ENCODE peak calls at places on chromosome 9, in four cellular contexts. W is neural crest cell, D is GM20000, V is choroid plexus epithelial cell. H is an unnamed sample.

GRCh38 chr9:131875828-131876485 is 136.1 kb upstream of the RAPGEF1 start:
- DNase-seq in D (no peak), V (no peak), W (no peak), H (peak)

GRCh38 chr9:70040506-70040905 is 3.1 kb upstream of the MAMDC2 start:
- DNase-seq in V (no peak), D (no peak), W (no peak), H (no peak)

GRCh38 chr9:129570450-129571297 is 50.2 kb downstream of the C9orf50 start:
- DNase-seq in V (peak), W (no peak), D (no peak), H (no peak)

GRCh38 chr9:117153021-117153420 is 261.8 kb downstream of the ASTN2 start:
- DNase-seq in V (peak), D (no peak), W (no peak), H (no peak)

GRCh38 chr9:75941066-75941465 is 50.6 kb downstream of the PCSK5 start:
- DNase-seq in D (no peak), V (peak), W (no peak), H (no peak)

GRCh38 chr9:129412814-129413536 is 207.9 kb downstream of the C9orf50 start:
- DNase-seq in W (no peak), V (peak), D (no peak), H (peak)

GRCh38 chr9:73437758-73438157 is 286.1 kb downstream of the ANXA1 start:
- DNase-seq in V (peak), W (no peak), D (no peak), H (no peak)

GRCh38 chr9:126376311-126376902 is 49.8 kb downstream of the MVB12B start:
- DNase-seq in W (peak), V (no peak), D (no peak), H (no peak)

GRCh38 chr9:88783613-88784230 is 207.5 kb upstream of the S1PR3 start:
- DNase-seq in W (no peak), D (no peak), V (no peak), H (no peak)

GRCh38 chr9:73548201-73548600 is 396.5 kb downstream of the ANXA1 start:
- DNase-seq in W (no peak), D (no peak), V (peak), H (no peak)

GRCh38 chr9:33187519-33188218 is 20.5 kb upstream of the B4GALT1 start:
- DNase-seq in D (no peak), W (no peak), V (peak), H (no peak)

GRCh38 chr9:97557606-97558095 is 56.2 kb downstream of the TMOD1 start:
- DNase-seq in D (no peak), V (peak), W (no peak), H (peak)

GRCh38 chr9:121383715-121384114 is 13.7 kb upstream of the STOM start:
- DNase-seq in W (no peak), D (no peak), V (no peak), H (no peak)

GRCh38 chr9:113995963-113996362 is 82.1 kb downstream of the AMBP start:
- DNase-seq in V (no peak), W (no peak), D (no peak), H (peak)

GRCh38 chr9:16030513-16031185 is 477.8 kb downstream of the CCDC171 start:
- DNase-seq in D (peak), V (peak), W (no peak), H (no peak)

GRCh38 chr9:2023532-2023931 is 8.4 kb downstream of the SMARCA2 start:
- DNase-seq in V (no peak), D (no peak), W (no peak), H (no peak)

GRCh38 chr9:19498015-19498414 is 89.2 kb downstream of the ACER2 start:
- DNase-seq in D (no peak), W (no peak), V (peak), H (no peak)

GRCh38 chr9:101448680-101449070 is 13.1 kb upstream of the ALDOB start:
- DNase-seq in V (no peak), W (no peak), D (no peak), H (no peak)

GRCh38 chr9:101445353-101446029 is 9.9 kb upstream of the ALDOB start:
- DNase-seq in D (no peak), V (peak), W (no peak), H (no peak)

GRCh38 chr9:101451498-101451897 is 15.9 kb upstream of the ALDOB start:
- DNase-seq in V (no peak), D (no peak), W (no peak), H (no peak)

GRCh38 chr9:101446732-101447131 is 11.2 kb upstream of the ALDOB start:
- DNase-seq in V (no peak), D (no peak), W (no peak), H (no peak)

DNA sequence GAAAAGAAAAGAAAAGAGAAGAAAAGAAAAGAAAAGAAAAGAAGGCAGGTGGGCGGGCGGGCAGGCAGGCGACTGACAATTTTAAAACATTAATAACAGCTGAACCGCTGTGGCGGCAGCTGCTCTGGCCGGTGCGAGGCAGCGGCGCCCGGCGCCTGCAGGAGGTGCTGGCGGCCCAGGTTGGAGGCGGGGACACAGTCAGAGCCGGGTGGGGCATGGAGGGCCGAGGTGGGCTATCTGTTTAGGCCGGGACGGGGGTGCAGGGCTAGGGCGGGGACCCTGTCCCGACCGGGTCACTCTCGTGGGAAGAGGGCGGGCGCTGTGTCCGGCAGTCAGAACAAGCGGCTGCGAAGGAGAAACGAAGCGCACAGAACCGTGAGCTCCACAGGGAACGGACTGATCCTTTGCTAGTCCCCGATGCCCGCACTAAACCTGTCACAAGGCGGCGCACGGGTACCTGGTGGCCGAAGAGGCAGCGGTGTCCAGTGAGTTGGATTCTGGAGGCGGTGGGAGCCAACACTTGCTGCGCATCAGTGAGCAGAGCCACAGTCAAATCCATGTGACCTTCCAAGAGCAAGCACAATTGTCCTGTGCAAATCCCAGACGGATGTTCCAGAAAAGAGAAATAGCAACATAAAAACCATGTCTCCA is 13.6 kb upstream of the ALDOB start:
- DNase-seq in V (peak), W (peak), D (peak), H (peak)
- TF ChIP-seq CTCF in V (peak), W (peak), D (peak), H (peak)

DNA sequence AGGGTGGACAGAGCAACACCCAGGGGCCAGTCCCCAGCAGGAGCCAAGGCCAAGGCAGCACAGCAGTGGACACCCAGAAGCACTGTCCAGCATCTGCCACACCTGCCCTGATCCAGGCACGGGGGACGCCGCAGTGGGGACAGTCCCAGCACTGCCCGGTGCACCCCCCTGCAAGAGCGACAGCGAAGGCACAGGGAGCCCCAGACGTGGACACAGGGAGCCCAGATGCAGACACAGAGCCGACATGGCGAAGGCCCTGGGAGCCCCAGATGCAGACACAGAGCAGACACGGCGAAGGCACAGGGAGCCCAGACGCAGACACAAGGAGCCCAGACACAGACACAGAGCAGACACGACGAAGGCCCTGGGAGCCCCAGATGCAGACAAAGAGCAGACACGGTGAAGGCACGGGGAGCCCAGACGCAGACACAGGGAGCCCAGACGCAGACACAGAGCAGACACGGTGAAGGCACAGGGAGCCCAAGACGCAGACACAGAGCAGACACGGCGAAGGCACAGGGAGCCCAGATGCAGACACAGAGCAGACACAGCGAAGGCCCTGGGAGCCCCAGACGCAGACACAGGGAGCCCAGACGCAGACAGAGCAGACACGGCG is 4.3 kb downstream of the ANAPC2 start:
- DNase-seq in D (no peak), V (no peak), W (no peak), H (no peak)
- TF ChIP-seq CTCF in D (no peak), V (no peak), W (no peak), H (no peak)

GRCh38 chr9:134168731-134169130 is 4.4 kb upstream of the RNU6ATAC start:
- DNase-seq in V (peak), W (no peak), D (no peak), H (no peak)
- TF ChIP-seq CTCF in V (peak), W (peak), D (no peak), H (no peak)

DNA sequence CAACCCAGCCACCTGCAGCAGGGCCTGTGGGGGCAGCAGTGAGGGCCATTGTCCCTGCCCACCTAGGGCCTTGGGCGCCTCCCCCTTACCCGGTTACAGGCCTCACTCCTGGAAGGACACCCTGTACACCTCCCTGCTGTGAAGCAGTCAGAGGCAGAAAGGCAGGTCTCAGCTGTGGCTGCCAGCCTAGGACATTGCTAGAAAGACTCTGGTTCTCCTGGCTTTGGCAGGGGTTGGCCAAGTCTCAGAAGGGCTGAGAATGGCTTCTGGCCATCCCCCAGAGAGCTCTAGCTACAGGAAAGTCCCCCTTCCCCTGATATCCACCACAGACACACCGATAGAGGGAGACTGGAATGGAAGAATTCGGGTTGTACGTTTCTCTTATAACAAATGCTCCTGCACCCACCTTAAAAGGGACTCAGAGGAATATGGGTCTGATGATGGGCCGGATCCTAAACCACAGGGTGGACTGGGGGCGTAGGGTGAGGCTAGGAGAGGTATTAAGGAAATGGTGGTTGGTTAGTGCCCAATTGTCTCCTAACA is 2.4 kb downstream of the DNAJB5 start:
- DNase-seq in V (peak), W (no peak), D (no peak), H (no peak)
- TF ChIP-seq CTCF in V (peak), W (no peak), D (no peak), H (no peak)

DNA sequence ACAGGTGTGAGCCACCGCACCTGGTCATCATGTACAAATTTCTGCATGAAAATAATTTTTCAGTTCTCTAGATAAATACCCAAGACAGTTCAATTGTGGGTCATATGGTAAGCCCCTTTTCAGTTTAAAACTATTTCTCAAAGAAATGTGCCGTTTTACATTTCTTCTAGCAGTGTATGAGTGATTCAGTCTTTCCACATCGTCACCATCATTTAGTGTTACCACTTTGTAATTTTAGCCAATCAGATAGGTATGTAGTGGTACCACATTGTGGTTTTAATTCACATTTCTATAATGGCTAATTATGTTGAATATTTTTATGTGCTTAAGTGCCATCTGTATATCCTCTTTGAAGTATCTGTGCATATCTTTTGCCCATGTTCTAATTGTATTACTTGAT is 163.1 kb downstream of the AOPEP start:
- DNase-seq in W (no peak), D (no peak), V (no peak), H (no peak)
- TF ChIP-seq CTCF in W (no peak), D (no peak), V (no peak), H (no peak)

DNA sequence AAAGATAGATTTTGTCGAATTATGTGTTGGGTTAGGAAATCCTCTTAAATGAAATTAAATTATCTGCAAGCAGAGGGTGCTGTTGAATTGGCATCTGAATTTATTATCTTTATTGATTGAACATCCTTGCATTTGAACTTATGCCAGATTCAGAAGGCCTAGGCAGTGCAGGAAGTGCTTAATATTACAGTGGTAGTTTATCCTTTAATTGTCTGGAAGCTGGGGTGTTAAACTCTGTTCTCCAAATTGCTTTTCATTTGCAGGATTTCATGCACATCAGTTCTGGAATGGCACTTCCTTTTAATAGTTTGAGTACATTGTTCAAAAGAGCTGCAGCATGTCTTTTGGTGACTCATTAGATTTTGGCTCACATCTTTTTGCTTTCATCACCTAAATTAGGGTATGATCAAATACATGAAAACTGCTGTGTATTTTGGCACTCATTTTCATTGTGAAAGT is 186.3 kb downstream of the KDM4C start:
- DNase-seq in D (no peak), V (peak), W (no peak), H (no peak)
- TF ChIP-seq CTCF in D (no peak), V (peak), W (no peak), H (no peak)

GRCh38 chr9:18297532-18297872 is 176.5 kb upstream of the ADAMTSL1 start:
- DNase-seq in W (no peak), D (no peak), V (peak), H (no peak)
- TF ChIP-seq CTCF in W (peak), D (no peak), V (peak), H (no peak)